ENCODE peak calls at places on chromosomes 16 and 17, in six cellular contexts. X, O, L, G, E and K are unnamed samples.

GRCh38 chr17:81253358-81254131 is 14.4 kb downstream of the NDUFAF8 start:
- DNase-seq in L (peak; percentile 47), X (no peak), G (peak; percentile 48), E (peak; percentile 64), O (no peak), K (no peak)

GRCh38 chr16:16042076-16042475 is 92.7 kb downstream of the ABCC1 start:
- DNase-seq in G (no peak), O (no peak), X (no peak), E (no peak), L (no peak), K (no peak)

GRCh38 chr17:45353047-45353446 is 36.2 kb upstream of the MAP3K14 start:
- DNase-seq in E (no peak), O (no peak), L (no peak), G (no peak), X (no peak), K (no peak)

GRCh38 chr17:32487460-32488176 is 825 bp downstream of the CDK5R1 start:
- DNase-seq in L (peak; percentile 63), G (no peak), E (no peak), X (peak; percentile 31), O (no peak), K (no peak)

GRCh38 chr17:79211061-79211770 is 136.6 kb downstream of the ENGASE start:
- DNase-seq in G (no peak), O (peak; percentile 69), X (no peak), L (no peak), E (no peak), K (no peak)

GRCh38 chr16:4618645-4619418 is 4.1 kb upstream of the UBALD1 start:
- DNase-seq in G (no peak), E (no peak), L (no peak), O (no peak), X (no peak), K (no peak)

GRCh38 chr17:17950806-17951205 is 21.4 kb downstream of the TOM1L2 start:
- DNase-seq in L (no peak), O (no peak), G (no peak), E (no peak), X (no peak), K (no peak)

GRCh38 chr16:19967561-19967960 is 82.9 kb upstream of the GPRC5B start:
- DNase-seq in X (no peak), E (no peak), G (no peak), L (no peak), O (no peak), K (no peak)

GRCh38 chr16:48347980-48348379 is 37.2 kb downstream of the SIAH1 start:
- DNase-seq in E (no peak), L (no peak), X (no peak), G (no peak), O (no peak), K (no peak)

GRCh38 chr16:847151-847550 is 46.6 kb upstream of the GNG13 start:
- DNase-seq in L (no peak), G (no peak), X (no peak), E (no peak), O (no peak), K (no peak)

GRCh38 chr17:63420868-63421680 is 25.0 kb downstream of the CYB561 start:
- DNase-seq in G (no peak), E (no peak), O (no peak), X (no peak), L (no peak), K (no peak)

GRCh38 chr17:44997733-44998520 is 29.8 kb upstream of the C1QL1 start:
- DNase-seq in G (no peak), O (no peak), E (no peak), L (no peak), X (no peak), K (no peak)

GRCh38 chr16:23252310-23252709 is 49.8 kb upstream of the SCNN1B start:
- DNase-seq in O (no peak), E (no peak), L (no peak), G (no peak), X (no peak), K (no peak)

GRCh38 chr17:57067162-57067561 is 17.9 kb upstream of the AKAP1 start:
- DNase-seq in O (no peak), X (no peak), L (no peak), E (no peak), G (no peak), K (no peak)

GRCh38 chr16:52873997-52874500 is 178.6 kb downstream of the CHD9NB start:
- DNase-seq in L (no peak), E (no peak), X (no peak), G (no peak), O (no peak), K (no peak)

GRCh38 chr16:3187798-3188674 is at the start of gene OR1F1:
- DNase-seq in O (no peak), L (no peak), E (peak; percentile 67), G (no peak), X (no peak), K (no peak)

DNA sequence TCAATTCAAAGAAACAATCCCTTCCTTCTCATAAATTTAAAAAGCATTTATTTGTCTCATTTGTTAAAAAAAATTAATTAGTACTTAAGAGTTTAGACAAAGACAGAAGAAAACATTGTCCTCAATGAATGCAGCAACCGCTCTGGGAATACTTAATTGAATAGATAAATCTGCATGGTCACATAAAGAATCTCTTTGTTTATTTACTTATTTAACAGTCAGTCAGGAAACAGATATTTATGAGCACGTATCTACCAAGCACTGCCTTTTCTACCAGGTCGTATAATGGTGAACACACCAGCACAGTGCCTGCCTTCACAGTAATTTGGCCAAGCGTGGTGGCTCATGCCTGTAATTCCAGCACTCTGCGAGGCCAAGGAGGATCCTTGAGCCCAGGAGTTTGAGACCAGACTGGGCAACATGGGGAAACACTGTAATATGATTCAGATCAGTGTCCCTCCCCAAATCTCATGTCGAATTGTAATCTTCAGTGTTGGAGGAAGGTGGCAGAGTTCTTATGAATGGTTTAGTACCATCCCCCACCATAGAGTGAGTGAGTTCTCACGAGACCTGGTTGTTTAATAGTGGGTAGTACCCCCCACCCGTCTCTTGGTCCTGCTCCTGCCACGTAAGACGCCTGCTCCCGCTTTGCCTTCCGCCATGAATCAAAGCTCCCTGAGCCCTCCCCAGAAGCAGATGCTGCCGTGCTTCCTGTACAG is 8.1 kb downstream of the WIPI1 start:
- DNase-seq in E (no peak), X (no peak), O (no peak), L (no peak), G (no peak), K (no peak)
- H3K4me3 ChIP-seq in E (no peak overlapping the region), X (no peak overlapping the region), O (no peak overlapping the region), L (no peak overlapping the region), G (no peak overlapping the region), K (no peak overlapping the region)

DNA sequence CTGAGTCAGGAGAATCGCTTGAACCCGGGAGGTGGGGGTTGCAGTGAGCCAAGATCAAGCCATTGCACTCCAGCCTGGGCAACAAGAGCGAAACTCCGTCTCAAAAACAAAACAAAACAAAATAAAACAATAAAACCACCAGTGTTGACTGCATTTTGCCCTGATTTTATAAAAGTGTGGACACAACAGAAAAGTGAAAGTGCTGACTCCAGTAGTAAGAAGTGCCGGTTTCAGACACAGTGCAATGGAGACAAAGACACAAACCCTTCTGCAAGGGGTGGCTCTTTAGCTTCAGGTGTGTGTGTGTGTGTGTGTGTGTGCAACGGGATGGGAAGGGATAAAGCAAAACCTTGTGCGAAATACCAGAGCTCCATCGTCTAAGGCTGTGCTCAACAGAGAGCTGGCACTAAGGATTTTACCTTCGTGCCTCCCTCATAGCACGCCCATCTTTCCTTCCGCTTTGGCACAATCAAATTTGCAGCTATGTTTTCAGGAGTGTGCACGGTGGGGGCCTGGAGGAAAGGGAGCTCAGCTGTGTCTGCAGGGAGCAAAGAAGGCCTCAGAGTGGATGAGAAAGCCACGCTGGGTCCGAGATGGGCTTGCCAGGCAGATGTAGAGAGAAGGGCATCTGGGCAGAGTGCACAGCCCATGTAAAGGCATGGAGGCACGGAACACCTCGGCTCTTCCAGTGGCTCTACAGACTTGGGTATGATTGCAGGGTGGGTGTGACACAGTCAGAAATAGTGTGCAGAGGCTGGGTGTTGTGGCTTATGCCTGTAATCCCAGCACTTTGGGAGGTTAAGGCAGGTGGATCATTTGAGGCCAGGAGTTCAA is 15.5 kb downstream of the MXRA7 start:
- DNase-seq in G (no peak), X (no peak), E (no peak), O (no peak), L (no peak), K (peak; percentile 41)
- H3K4me1 ChIP-seq in G (peaks cover 6% of the 10 kb centered on the region), X (no peaks in the 10 kb centered on the region), E (no peaks in the 10 kb centered on the region), O (no peaks in the 10 kb centered on the region), L (no peaks in the 10 kb centered on the region), K (peaks cover 7% of the 10 kb centered on the region)

GRCh38 chr16:85289760-85290625 is 177.7 kb upstream of the CIBAR2 start:
- DNase-seq in E (no peak), G (no peak), L (no peak), X (no peak), O (no peak), K (no peak)

GRCh38 chr16:85293899-85294642 is 181.8 kb upstream of the CIBAR2 start:
- DNase-seq in E (no peak), G (no peak), L (no peak), O (no peak), X (no peak), K (no peak)

GRCh38 chr16:85290626-85291301 is 178.5 kb upstream of the CIBAR2 start:
- DNase-seq in L (no peak), O (no peak), E (no peak), G (no peak), X (no peak), K (no peak)

GRCh38 chr16:85288869-85289660 is 176.8 kb upstream of the CIBAR2 start:
- DNase-seq in X (no peak), L (no peak), G (no peak), O (no peak), E (no peak), K (no peak)

DNA sequence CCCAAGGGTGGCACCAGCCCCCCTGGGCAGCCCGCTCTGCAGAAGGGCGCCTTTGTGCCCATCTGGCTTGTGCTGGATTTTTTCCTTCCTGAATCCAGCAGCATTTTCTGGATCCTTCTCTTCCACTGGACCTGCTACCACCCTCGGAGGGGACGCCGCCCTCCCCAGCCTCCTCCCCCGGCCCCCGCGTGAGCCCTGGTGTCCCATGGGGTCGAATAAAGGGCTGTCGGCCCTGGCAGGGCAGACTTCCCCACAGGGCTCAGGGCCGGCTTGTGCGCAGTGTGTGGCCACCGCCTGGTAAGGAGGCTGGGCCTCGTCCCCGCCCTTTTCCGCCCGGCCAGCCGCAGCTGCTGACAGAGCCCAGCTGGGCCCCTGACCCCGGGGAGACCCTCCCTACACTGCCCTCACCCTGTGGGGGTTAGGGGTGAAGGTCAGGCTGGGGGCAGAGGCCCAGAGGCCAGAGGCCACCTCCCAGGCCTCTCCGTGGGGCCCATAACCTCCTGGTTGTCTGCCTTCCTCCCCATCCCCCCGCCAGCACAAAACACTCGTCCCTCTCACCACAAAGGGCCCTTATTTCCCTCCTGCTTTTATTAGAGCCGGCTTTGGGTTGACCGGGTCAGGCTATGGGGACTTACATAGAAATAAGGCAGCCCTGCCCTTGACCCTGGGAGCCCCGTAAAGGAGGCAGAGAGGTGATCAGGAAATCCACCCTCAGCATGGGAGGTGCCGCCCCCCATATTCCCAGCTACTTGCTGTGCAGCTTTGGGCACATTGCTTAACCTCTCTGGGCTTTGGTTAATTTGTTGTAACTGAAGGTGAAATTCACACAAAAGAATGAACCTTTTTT is 179.3 kb upstream of the CIBAR2 start:
- DNase-seq in G (no peak), X (no peak), L (no peak), E (no peak), O (peak; percentile 85), K (peak; percentile 78)
- H3K27ac ChIP-seq in G (no peak overlapping the region), X (no peak overlapping the region), L (no peak overlapping the region), E (no peak overlapping the region), O (no peak overlapping the region), K (no peak overlapping the region)

DNA sequence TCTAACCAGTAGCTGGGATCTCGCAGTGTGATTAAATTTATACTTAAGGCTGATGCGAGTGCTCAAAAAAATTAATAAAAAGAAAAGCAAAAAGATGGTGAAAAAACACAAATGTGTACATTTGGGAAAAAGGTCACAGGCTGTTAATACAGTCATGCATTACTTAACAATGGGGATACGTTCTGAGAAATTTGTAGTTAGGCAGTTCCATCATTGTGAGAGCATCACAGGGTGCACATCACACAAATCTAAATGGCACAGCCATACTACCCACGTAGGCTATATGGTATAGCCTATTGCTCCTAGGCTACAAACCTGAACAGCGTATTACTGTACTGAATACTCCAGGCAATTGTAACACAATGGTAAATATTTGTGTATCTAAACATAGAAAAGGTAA is 142.4 kb upstream of the MYOCD start:
- DNase-seq in L (no peak), X (no peak), O (no peak), E (no peak), G (no peak), K (no peak)
- H3K4me3 ChIP-seq in L (no peak overlapping the region), X (no peak overlapping the region), O (no peak overlapping the region), E (no peak overlapping the region), G (no peak overlapping the region), K (no peak overlapping the region)